ENCODE peak calls at places on chromosomes 13 and 19, in ten cellular contexts. F is M059J; V is B cell; H is aorta; G is RWPE1; S is stimulated activated CD8-positive, alpha-beta memory T cell treated with anti-CD3 and anti-CD28 coated beads, Interleukin-7, amount 100 ng/mL, for 1 hour; X is WERI-Rb-1; Z is non-pigmented ciliary epithelial cell; U is trophoblast cell; E is HFFc6. L is an unnamed sample.

GRCh38 chr13:94121686-94122085 is 357.8 kb downstream of the DCT start:
- DNase-seq in F (peak), H (no peak), G (no peak), V (no peak), E (peak), S (no peak), X (no peak), U (no peak), Z (peak), L (no peak)

GRCh38 chr13:21402586-21403307 is 56.4 kb downstream of the ZDHHC20 start:
- DNase-seq in V (no peak), S (no peak), E (peak), U (no peak), Z (no peak), G (peak), X (no peak), F (peak), H (no peak), L (no peak)

GRCh38 chr19:38674388-38675133 is 27.1 kb downstream of the ACTN4 start:
- DNase-seq in H (peak), U (peak), F (no peak), Z (no peak), X (no peak), G (no peak), E (no peak), V (no peak), S (no peak), L (no peak)

GRCh38 chr19:42423462-42424344 is 3.5 kb downstream of the LIPE start:
- DNase-seq in H (peak), X (no peak), S (peak), V (peak), U (peak), E (peak), Z (peak), F (peak), G (peak), L (peak)

GRCh38 chr13:27424246-27425150 is at the start of gene GTF3A:
- DNase-seq in Z (peak), E (peak), G (peak), X (peak), F (peak), H (peak), S (peak), V (peak), U (peak), L (peak)

GRCh38 chr13:111006508-111007031 is 91.7 kb upstream of the ANKRD10 start:
- DNase-seq in U (no peak), F (peak), G (no peak), Z (peak), S (no peak), V (no peak), E (peak), X (no peak), H (peak), L (no peak)

GRCh38 chr19:1245884-1246816 is 2.2 kb upstream of the MIDN start:
- DNase-seq in G (no peak), Z (no peak), X (peak), H (no peak), U (no peak), S (no peak), V (peak), F (no peak), E (no peak), L (peak)

GRCh38 chr19:29966594-29967249 is 24.7 kb downstream of the URI1 start:
- DNase-seq in Z (no peak), V (no peak), E (peak), H (no peak), S (no peak), G (no peak), X (no peak), F (peak), U (no peak), L (peak)

GRCh38 chr19:11191273-11191755 is 6.0 kb downstream of the KANK2 start:
- DNase-seq in X (peak), G (peak), U (peak), H (peak), Z (no peak), F (peak), E (peak), V (no peak), S (no peak), L (peak)

GRCh38 chr13:37484056-37484455 is 114.5 kb downstream of the POSTN start:
- DNase-seq in Z (no peak), H (no peak), E (peak), V (no peak), S (no peak), F (no peak), X (no peak), G (no peak), U (no peak), L (peak)

GRCh38 chr19:8174706-8175105 is 25.3 kb upstream of the FBN3 start:
- DNase-seq in Z (no peak), H (no peak), E (peak), F (peak), S (no peak), U (peak), V (no peak), G (peak), X (no peak), L (no peak)

GRCh38 chr13:42985312-42986175 is 6.5 kb downstream of the EPSTI1 start:
- DNase-seq in F (peak), E (no peak), H (no peak), Z (no peak), U (no peak), X (no peak), S (no peak), V (no peak), G (no peak), L (no peak)

GRCh38 chr13:44972956-44973581 is 16.2 kb downstream of the NUFIP1 start:
- DNase-seq in U (peak), G (peak), Z (no peak), X (no peak), S (no peak), V (peak), F (peak), H (no peak), E (peak), L (peak)